ENCODE peak calls at places on chromosomes 7 and 10, in six cellular contexts. One of them, this sample, is unnamed.

GRCh38 chr10:27485368-27485767 is 18.7 kb upstream of the RAB18 start:
- DNase-seq in WTC11: no peak
- DNase-seq in HCT116: no peak
- DNase-seq in H1: no peak
- DNase-seq in GM12878: no peak
- DNase-seq in HepG2: no peak
- DNase-seq in this sample: no peak

GRCh38 chr10:124558901-124559321 is 97.3 kb downstream of the LHPP start:
- DNase-seq in H1: no peak
- DNase-seq in HCT116: no peak
- DNase-seq in HepG2: no peak
- DNase-seq in GM12878: no peak
- DNase-seq in WTC11: no peak
- DNase-seq in this sample: no peak

GRCh38 chr10:84540022-84540616 is 211.7 kb downstream of the CCSER2 start:
- DNase-seq in WTC11: no peak
- DNase-seq in GM12878: no peak
- DNase-seq in HCT116: no peak
- DNase-seq in HepG2: no peak
- DNase-seq in H1: no peak
- DNase-seq in this sample: no peak

GRCh38 chr10:30581779-30582380 is 47.7 kb downstream of the LYZL2 start:
- DNase-seq in H1: no peak
- DNase-seq in HCT116: peak
- DNase-seq in WTC11: peak
- DNase-seq in HepG2: peak
- DNase-seq in GM12878: no peak
- DNase-seq in this sample: peak

GRCh38 chr10:62380002-62380401 is 5.8 kb downstream of the ZNF365 start:
- DNase-seq in HCT116: peak
- DNase-seq in H1: no peak
- DNase-seq in WTC11: no peak
- DNase-seq in GM12878: no peak
- DNase-seq in HepG2: peak
- DNase-seq in this sample: no peak

GRCh38 chr7:136677456-136678365 is 190.7 kb upstream of the CHRM2 start:
- DNase-seq in WTC11: no peak
- DNase-seq in HCT116: no peak
- DNase-seq in H1: no peak
- DNase-seq in GM12878: no peak
- DNase-seq in HepG2: no peak
- DNase-seq in this sample: no peak

GRCh38 chr7:39399976-39400375 is 166.2 kb upstream of the YAE1 start:
- DNase-seq in HCT116: no peak
- DNase-seq in H1: no peak
- DNase-seq in HepG2: no peak
- DNase-seq in GM12878: no peak
- DNase-seq in WTC11: no peak
- DNase-seq in this sample: no peak

GRCh38 chr10:63221950-63222349 is 88.8 kb downstream of the NRBF2 start:
- DNase-seq in WTC11: no peak
- DNase-seq in GM12878: no peak
- DNase-seq in H1: no peak
- DNase-seq in HCT116: no peak
- DNase-seq in HepG2: no peak
- DNase-seq in this sample: no peak

GRCh38 chr10:102819054-102819453 is 18.2 kb downstream of the CYP17A1 start:
- DNase-seq in GM12878: no peak
- DNase-seq in HepG2: no peak
- DNase-seq in HCT116: no peak
- DNase-seq in WTC11: no peak
- DNase-seq in H1: no peak
- DNase-seq in this sample: no peak

GRCh38 chr7:46369933-46370654 is 449.0 kb upstream of the IGFBP3 start:
- DNase-seq in GM12878: no peak
- DNase-seq in HCT116: peak
- DNase-seq in H1: no peak
- DNase-seq in HepG2: no peak
- DNase-seq in WTC11: no peak
- DNase-seq in this sample: no peak

GRCh38 chr7:77352688-77353406 is 63.3 kb downstream of the GSAP start:
- DNase-seq in HepG2: no peak
- DNase-seq in H1: no peak
- DNase-seq in GM12878: no peak
- DNase-seq in HCT116: no peak
- DNase-seq in WTC11: no peak
- DNase-seq in this sample: no peak

GRCh38 chr7:95963446-95963990 is 191.2 kb downstream of the DYNC1I1 start:
- DNase-seq in WTC11: no peak
- DNase-seq in H1: no peak
- DNase-seq in HepG2: no peak
- DNase-seq in HCT116: no peak
- DNase-seq in GM12878: no peak
- DNase-seq in this sample: no peak

GRCh38 chr10:38007551-38007950 is 2.9 kb upstream of the ZNF33A start:
- DNase-seq in GM12878: no peak
- DNase-seq in HCT116: no peak
- DNase-seq in WTC11: no peak
- DNase-seq in H1: no peak
- DNase-seq in HepG2: no peak
- DNase-seq in this sample: no peak

GRCh38 chr10:32317795-32318194 is 29.2 kb downstream of the EPC1 start:
- DNase-seq in WTC11: no peak
- DNase-seq in GM12878: peak
- DNase-seq in HepG2: no peak
- DNase-seq in H1: no peak
- DNase-seq in HCT116: no peak
- DNase-seq in this sample: no peak

GRCh38 chr10:656883-657282 is 32.6 kb downstream of the DIP2C start:
- DNase-seq in HepG2: no peak
- DNase-seq in H1: no peak
- DNase-seq in GM12878: no peak
- DNase-seq in HCT116: no peak
- DNase-seq in WTC11: no peak
- DNase-seq in this sample: no peak

GRCh38 chr10:16891375-16892313 is 74.4 kb upstream of the RSU1 start:
- DNase-seq in HepG2: peak
- DNase-seq in GM12878: no peak
- DNase-seq in WTC11: peak
- DNase-seq in H1: peak
- DNase-seq in HCT116: peak
- DNase-seq in this sample: peak

GRCh38 chr10:126059101-126059826 is 162.9 kb downstream of the FANK1 start:
- DNase-seq in HCT116: no peak
- DNase-seq in GM12878: no peak
- DNase-seq in HepG2: no peak
- DNase-seq in H1: no peak
- DNase-seq in WTC11: no peak
- DNase-seq in this sample: no peak

GRCh38 chr7:3065724-3066143 is 22.1 kb upstream of the CARD11 start:
- DNase-seq in H1: peak
- DNase-seq in WTC11: peak
- DNase-seq in HCT116: peak
- DNase-seq in GM12878: no peak
- DNase-seq in HepG2: peak
- DNase-seq in this sample: peak

GRCh38 chr10:3107426-3107961 is 40.1 kb downstream of the PFKP start:
- DNase-seq in HCT116: no peak
- DNase-seq in H1: no peak
- DNase-seq in WTC11: no peak
- DNase-seq in GM12878: no peak
- DNase-seq in HepG2: no peak
- DNase-seq in this sample: no peak
- TF ChIP-seq SP1 in HCT116: no peak
- TF ChIP-seq SP1 in H1: no peak
- TF ChIP-seq SP1 in WTC11: no peak
- TF ChIP-seq SP1 in GM12878: no peak
- TF ChIP-seq SP1 in HepG2: no peak
- TF ChIP-seq SP1 in this sample: no peak

DNA sequence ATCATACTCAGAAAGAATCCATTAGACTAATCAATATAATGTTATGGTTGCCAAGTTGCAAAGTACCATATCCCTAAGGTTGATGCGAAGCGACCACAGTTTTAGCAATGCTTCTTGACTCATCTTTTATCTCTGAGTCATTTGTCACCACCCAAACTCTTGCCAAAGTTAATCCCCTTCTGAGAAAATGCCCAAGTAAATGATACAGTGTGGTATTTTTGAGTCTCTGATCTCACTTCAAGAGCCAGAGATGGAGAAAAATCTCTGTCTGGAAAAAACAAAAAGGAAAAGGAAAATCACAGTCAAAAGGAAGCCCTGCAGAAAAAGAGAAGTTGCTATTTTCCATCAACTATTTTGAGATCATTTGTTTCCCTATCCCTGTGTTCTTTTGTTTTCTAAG is 26.7 kb upstream of the OTUD1 start:
- DNase-seq in WTC11: no peak
- DNase-seq in H1: no peak
- DNase-seq in HepG2: no peak
- DNase-seq in HCT116: no peak
- DNase-seq in GM12878: no peak
- DNase-seq in this sample: no peak
- TF ChIP-seq ATF3 in WTC11: no peak
- TF ChIP-seq ATF3 in H1: no peak
- TF ChIP-seq ATF3 in HepG2: no peak
- TF ChIP-seq ATF3 in HCT116: no peak
- TF ChIP-seq ATF3 in GM12878: no peak
- TF ChIP-seq ATF3 in this sample: no peak

GRCh38 chr7:193538-194256 is 1.3 kb downstream of the FAM20C start:
- DNase-seq in WTC11: no peak
- DNase-seq in GM12878: no peak
- DNase-seq in HCT116: no peak
- DNase-seq in H1: no peak
- DNase-seq in HepG2: no peak
- DNase-seq in this sample: no peak
- TF ChIP-seq SP1 in WTC11: no peak
- TF ChIP-seq SP1 in GM12878: no peak
- TF ChIP-seq SP1 in HCT116: no peak
- TF ChIP-seq SP1 in H1: no peak
- TF ChIP-seq SP1 in HepG2: no peak
- TF ChIP-seq SP1 in this sample: no peak

GRCh38 chr10:75117996-75118395 is 6.5 kb downstream of the SAMD8 start:
- DNase-seq in HepG2: no peak
- DNase-seq in H1: no peak
- DNase-seq in WTC11: no peak
- DNase-seq in GM12878: no peak
- DNase-seq in HCT116: no peak
- DNase-seq in this sample: no peak

GRCh38 chr10:75110006-75110632 is 1.3 kb upstream of the SAMD8 start:
- DNase-seq in HepG2: no peak
- DNase-seq in GM12878: no peak
- DNase-seq in H1: no peak
- DNase-seq in WTC11: no peak
- DNase-seq in HCT116: no peak
- DNase-seq in this sample: peak

GRCh38 chr10:75111906-75112703 is 649 bp downstream of the SAMD8 start:
- DNase-seq in HCT116: peak
- DNase-seq in HepG2: peak
- DNase-seq in GM12878: peak
- DNase-seq in WTC11: peak
- DNase-seq in H1: no peak
- DNase-seq in this sample: peak

GRCh38 chr10:75111367-75111905 is at the start of gene SAMD8:
- DNase-seq in H1: peak
- DNase-seq in HCT116: peak
- DNase-seq in GM12878: peak
- DNase-seq in WTC11: peak
- DNase-seq in HepG2: peak
- DNase-seq in this sample: peak

GRCh38 chr10:75115137-75115536 is 3.7 kb downstream of the SAMD8 start:
- DNase-seq in GM12878: no peak
- DNase-seq in HCT116: no peak
- DNase-seq in H1: no peak
- DNase-seq in HepG2: no peak
- DNase-seq in WTC11: no peak
- DNase-seq in this sample: peak
- TF ChIP-seq ATF3 in GM12878: no peak
- TF ChIP-seq ATF3 in HCT116: no peak
- TF ChIP-seq ATF3 in H1: no peak
- TF ChIP-seq ATF3 in HepG2: no peak
- TF ChIP-seq ATF3 in WTC11: no peak
- TF ChIP-seq ATF3 in this sample: no peak

GRCh38 chr10:7956508-7956907 is 98.0 kb upstream of the GATA3 start:
- DNase-seq in WTC11: no peak
- DNase-seq in H1: no peak
- DNase-seq in HepG2: no peak
- DNase-seq in GM12878: peak
- DNase-seq in HCT116: no peak
- DNase-seq in this sample: peak
- TF ChIP-seq SP1 in WTC11: no peak
- TF ChIP-seq SP1 in H1: no peak
- TF ChIP-seq SP1 in HepG2: no peak
- TF ChIP-seq SP1 in GM12878: no peak
- TF ChIP-seq SP1 in HCT116: no peak
- TF ChIP-seq SP1 in this sample: no peak

This sample was measured in K562.